ENCODE peak calls at places on chromosomes 3 and 15, in six cellular contexts. J, A, D, K, Q and B are unnamed samples.

GRCh38 chr3:82157952-82158351 is 396.5 kb upstream of the GBE1 start:
- DNase-seq in J (no peak), Q (peak), A (no peak), D (no peak), K (no peak), B (peak)

GRCh38 chr3:16448691-16449090 is 64.8 kb downstream of the RFTN1 start:
- DNase-seq in J (no peak), Q (peak), K (no peak), A (no peak), D (no peak), B (peak)

GRCh38 chr3:34646911-34647465 is 848.6 kb downstream of the PDCD6IP start:
- DNase-seq in J (no peak), Q (no peak), K (no peak), D (no peak), A (no peak), B (no peak)

GRCh38 chr3:45011756-45012441 is 14.2 kb upstream of the CLEC3B start:
- DNase-seq in J (no peak), A (no peak), D (no peak), K (no peak), Q (peak), B (peak)

GRCh38 chr3:194481103-194481502 is 5.7 kb downstream of the ATP13A3 start:
- DNase-seq in Q (peak), D (no peak), A (no peak), J (no peak), K (no peak), B (peak)

GRCh38 chr3:56667973-56668579 is 15.0 kb downstream of the TASOR start:
- DNase-seq in D (no peak), Q (no peak), J (no peak), A (no peak), K (no peak), B (peak)

GRCh38 chr15:84734794-84735479 is 13.5 kb upstream of the ZNF592 start:
- DNase-seq in K (peak), A (no peak), J (no peak), Q (peak), D (peak), B (peak)

GRCh38 chr3:197038604-197039003 is 9.0 kb upstream of the MELTF start:
- DNase-seq in A (no peak), K (no peak), J (no peak), D (no peak), Q (no peak), B (peak)

GRCh38 chr15:46260937-46261336 is 626.1 kb downstream of the SQOR start:
- DNase-seq in J (no peak), Q (no peak), A (no peak), K (no peak), D (no peak), B (no peak)

GRCh38 chr15:72740202-72740601 is 43.4 kb downstream of the ADPGK start:
- DNase-seq in J (no peak), A (no peak), Q (no peak), D (no peak), K (no peak), B (no peak)

GRCh38 chr3:81650187-81650586 is 111.3 kb downstream of the GBE1 start:
- DNase-seq in A (no peak), J (no peak), D (no peak), K (no peak), Q (no peak), B (peak)

GRCh38 chr3:148540266-148540665 is 157.4 kb upstream of the AGTR1 start:
- DNase-seq in D (no peak), Q (no peak), A (no peak), K (no peak), J (no peak), B (no peak)

GRCh38 chr15:69298697-69299441 is at the start of gene PAQR5:
- DNase-seq in K (no peak), A (no peak), J (no peak), Q (peak), D (no peak), B (peak)

GRCh38 chr3:167691366-167691765 is 37.6 kb upstream of the WDR49 start:
- DNase-seq in A (no peak), J (no peak), Q (no peak), D (peak), K (no peak), B (no peak)

GRCh38 chr3:5143459-5143858 is 21.4 kb downstream of the ARL8B start:
- DNase-seq in A (no peak), Q (no peak), K (no peak), J (no peak), D (no peak), B (peak)

GRCh38 chr15:55737373-55737772 is 5.6 kb downstream of the PRTG start:
- DNase-seq in J (no peak), Q (peak), K (no peak), A (peak), D (no peak), B (no peak)

GRCh38 chr15:99249270-99249817 is at the start of gene TTC23:
- DNase-seq in D (no peak), A (peak), K (no peak), Q (peak), J (no peak), B (peak)

GRCh38 chr15:81281925-81282895 is 41.7 kb downstream of the STARD5 start:
- DNase-seq in J (no peak), K (no peak), Q (no peak), D (no peak), A (no peak), B (peak)

GRCh38 chr15:70358011-70358819 is 260.5 kb upstream of the TLE3 start:
- DNase-seq in D (no peak), J (no peak), K (no peak), Q (no peak), A (no peak), B (no peak)

GRCh38 chr3:71050521-71051258 is 532.8 kb downstream of the FOXP1 start:
- DNase-seq in Q (no peak), J (no peak), K (no peak), D (peak), A (no peak), B (peak)

GRCh38 chr3:184659797-184660301 is 52.0 kb downstream of the MAGEF1 start:
- DNase-seq in J (no peak), Q (peak), A (no peak), D (no peak), K (no peak), B (no peak)

GRCh38 chr3:86969500-86970189 is 21.3 kb downstream of the VGLL3 start:
- DNase-seq in K (no peak), J (no peak), A (no peak), D (no peak), Q (peak), B (peak)

GRCh38 chr3:123801474-123801873 is 82.7 kb downstream of the MYLK start:
- DNase-seq in A (no peak), K (no peak), Q (no peak), J (no peak), D (no peak), B (peak)

GRCh38 chr3:38916706-38917105 is 100.7 kb upstream of the SCN10A start:
- DNase-seq in J (no peak), Q (peak), D (no peak), A (no peak), K (no peak), B (peak)

GRCh38 chr3:42117175-42118008 is 26.2 kb downstream of the TRAK1 start:
- DNase-seq in K (no peak), A (no peak), J (no peak), Q (peak), D (peak), B (peak)